ENCODE peak calls at places on chromosome 18, in eight cellular contexts. J is cardiac fibroblast, C is RWPE1, Z is mammary epithelial cell, V is body of pancreas, K is K562, Y is right lobe of liver, P is fibroblast of mammary gland. A is an unnamed sample.

GRCh38 chr18:23812566-23813440 is 123.5 kb downstream of the LAMA3 start:
- DNase-seq in J (peak), C (peak), Z (peak), V (no peak), K (peak), Y (no peak), P (peak), A (no peak)

GRCh38 chr18:46509530-46509929 is 147.5 kb downstream of the LOXHD1 start:
- DNase-seq in J (no peak), C (no peak), Z (no peak), V (no peak), K (no peak), Y (no peak), P (no peak), A (no peak)

GRCh38 chr18:60962629-60963028 is 370.6 kb upstream of the CDH20 start:
- DNase-seq in J (no peak), C (no peak), Z (no peak), V (no peak), K (no peak), Y (no peak), P (no peak), A (no peak)

GRCh38 chr18:24369420-24369819 is 28.2 kb downstream of the OSBPL1A start:
- DNase-seq in J (peak), C (no peak), Z (no peak), V (no peak), K (no peak), Y (peak), P (no peak), A (no peak)

GRCh38 chr18:80065705-80066104 is 31.5 kb downstream of the RBFA start:
- DNase-seq in J (no peak), C (no peak), Z (no peak), V (no peak), K (no peak), Y (no peak), P (no peak), A (no peak)

GRCh38 chr18:80004600-80005342 is 16.4 kb upstream of the TXNL4A start:
- DNase-seq in J (no peak), C (no peak), Z (no peak), V (no peak), K (no peak), Y (no peak), P (no peak), A (no peak)

GRCh38 chr18:55003695-55004094 is 44.4 kb upstream of the CCDC68 start:
- DNase-seq in J (no peak), C (no peak), Z (no peak), V (no peak), K (no peak), Y (no peak), P (peak), A (no peak)

GRCh38 chr18:63681449-63682381 is 20.0 kb upstream of the SERPINB3 start:
- DNase-seq in J (no peak), C (no peak), Z (no peak), V (no peak), K (no peak), Y (peak), P (no peak), A (no peak)

GRCh38 chr18:35703043-35703688 is 121.6 kb downstream of the GALNT1 start:
- DNase-seq in J (no peak), C (no peak), Z (peak), V (no peak), K (no peak), Y (no peak), P (no peak), A (no peak)

DNA sequence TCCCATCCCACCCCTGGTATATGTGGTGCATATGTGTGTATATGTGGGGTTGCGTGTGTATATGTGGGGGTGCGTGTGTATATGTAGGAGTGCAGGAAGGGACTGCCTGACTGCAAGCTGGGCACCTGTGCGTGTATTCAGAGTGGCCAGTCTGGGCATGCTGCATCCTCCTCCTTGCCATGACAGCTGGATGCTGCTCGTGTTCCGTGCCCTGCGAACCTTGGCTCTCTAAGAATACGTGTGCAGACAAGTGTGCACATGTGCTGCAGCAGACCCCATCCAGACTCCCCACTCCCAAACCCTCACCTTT is 222.1 kb downstream of the CELF4 start:
- DNase-seq in J (no peak), C (no peak), Z (peak), V (no peak), K (no peak), Y (no peak), P (no peak), A (no peak)
- TF ChIP-seq CTCF in J (no peak), C (peak), Z (no peak), V (no peak), K (no peak), Y (no peak), P (no peak), A (no peak)

GRCh38 chr18:31687016-31687415 is 2.6 kb upstream of the B4GALT6 start:
- DNase-seq in J (no peak), C (peak), Z (no peak), V (no peak), K (no peak), Y (no peak), P (no peak), A (no peak)

GRCh38 chr18:31686572-31686971 is 2.2 kb upstream of the B4GALT6 start:
- DNase-seq in J (no peak), C (no peak), Z (no peak), V (no peak), K (no peak), Y (no peak), P (no peak), A (no peak)

GRCh38 chr18:31685097-31686082 is 1.0 kb upstream of the B4GALT6 start:
- DNase-seq in J (peak), C (peak), Z (peak), V (peak), K (peak), Y (peak), P (peak), A (peak)

GRCh38 chr18:31688601-31689000 is 4.2 kb upstream of the B4GALT6 start:
- DNase-seq in J (no peak), C (no peak), Z (no peak), V (no peak), K (no peak), Y (no peak), P (no peak), A (no peak)

GRCh38 chr18:31687529-31687928 is 3.1 kb upstream of the B4GALT6 start:
- DNase-seq in J (no peak), C (no peak), Z (no peak), V (no peak), K (no peak), Y (no peak), P (no peak), A (no peak)
- TF ChIP-seq CTCF in J (peak), C (peak), Z (peak), V (no peak), K (no peak), Y (no peak), P (peak), A (peak)

GRCh38 chr18:67710639-67711038 is 194.1 kb upstream of the DSEL start:
- DNase-seq in J (no peak), C (no peak), Z (no peak), V (no peak), K (no peak), Y (peak), P (peak), A (no peak)
- TF ChIP-seq CTCF in J (no peak), C (no peak), Z (peak), V (no peak), K (no peak), Y (peak), P (peak), A (no peak)

GRCh38 chr18:22399949-22400348 is 17.8 kb downstream of the CTAGE1 start:
- DNase-seq in J (no peak), C (no peak), Z (no peak), V (no peak), K (no peak), Y (no peak), P (peak), A (no peak)
- TF ChIP-seq CTCF in J (no peak), C (no peak), Z (no peak), V (no peak), K (no peak), Y (no peak), P (no peak), A (no peak)

GRCh38 chr18:33928226-33928625 is 296.5 kb downstream of the NOL4 start:
- DNase-seq in J (peak), C (no peak), Z (peak), V (no peak), K (no peak), Y (no peak), P (peak), A (no peak)

GRCh38 chr18:33923980-33924379 is 300.7 kb downstream of the NOL4 start:
- DNase-seq in J (no peak), C (no peak), Z (no peak), V (no peak), K (no peak), Y (no peak), P (no peak), A (no peak)

DNA sequence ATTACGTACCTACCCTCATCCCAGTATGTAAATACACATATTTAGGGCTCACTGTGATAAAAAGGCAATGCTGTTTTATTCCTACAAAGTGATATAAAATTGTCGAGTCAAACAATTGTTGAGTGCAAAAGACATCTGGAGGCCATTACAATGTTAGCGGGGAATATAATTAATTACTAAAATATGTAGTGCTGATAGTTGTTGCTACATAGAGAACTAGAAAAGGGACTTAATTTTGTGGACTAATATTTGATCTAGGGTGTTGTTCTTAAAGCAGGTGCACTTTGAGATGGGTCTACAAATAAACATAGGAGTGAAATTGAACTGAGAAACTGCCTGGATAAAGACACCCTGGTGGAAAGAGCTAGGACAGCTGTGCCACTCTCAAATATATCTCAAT is 300.1 kb downstream of the NOL4 start:
- DNase-seq in J (no peak), C (no peak), Z (no peak), V (no peak), K (no peak), Y (no peak), P (no peak), A (no peak)
- TF ChIP-seq CTCF in J (no peak), C (no peak), Z (no peak), V (no peak), K (no peak), Y (no peak), P (no peak), A (no peak)

A was measured in mesothelial cell of epicardium.